ENCODE peak calls at places on chromosome 21, in eight cellular contexts. M is AG08396, J is ovary, I is cardiac fibroblast, Z is WERI-Rb-1, F is NCI-H1092 treated with DMSO at 0.1 percent for 48 hours, N is GM19239, P is GM23248. Y is an unnamed sample.

GRCh38 chr21:46314441-46315020 is 9.1 kb downstream of the C21orf58 start:
- DNase-seq in Z (no peak), I (no peak), N (no peak), P (no peak), J (no peak), F (no peak), M (no peak), Y (no peak)

GRCh38 chr21:42629856-42630410 is 23.5 kb upstream of the PDE9A start:
- DNase-seq in I (no peak), J (no peak), N (no peak), Z (no peak), P (no peak), M (no peak), F (no peak), Y (no peak)

GRCh38 chr21:46092026-46092764 is 5.7 kb upstream of the COL6A2 start:
- DNase-seq in I (peak), F (no peak), M (peak), N (no peak), J (peak), Z (no peak), P (peak), Y (no peak)

GRCh38 chr21:28714795-28715464 is 277.7 kb downstream of the LTN1 start:
- DNase-seq in I (peak), Z (no peak), J (no peak), F (no peak), M (no peak), P (peak), N (no peak), Y (no peak)

GRCh38 chr21:32520885-32521735 is 64.2 kb downstream of the TCP10L start:
- DNase-seq in P (peak), J (peak), F (peak), Z (no peak), M (peak), N (no peak), I (peak), Y (no peak)

GRCh38 chr21:39007532-39007931 is 175.7 kb downstream of the PSMG1 start:
- DNase-seq in I (no peak), N (no peak), Z (no peak), F (no peak), P (no peak), J (no peak), M (no peak), Y (no peak)

GRCh38 chr21:17463441-17463840 is 49.4 kb upstream of the CXADR start:
- DNase-seq in Z (peak), N (no peak), I (peak), F (no peak), M (peak), J (no peak), P (peak), Y (no peak)

GRCh38 chr21:45822002-45822397 is 159.6 kb upstream of the COL6A1 start:
- DNase-seq in I (no peak), J (no peak), N (no peak), M (no peak), P (no peak), Z (no peak), F (no peak), Y (no peak)

GRCh38 chr21:29295066-29295650 is 3.6 kb upstream of the BACH1 start:
- DNase-seq in Z (no peak), I (no peak), J (no peak), F (no peak), N (no peak), P (no peak), M (no peak), Y (no peak)

GRCh38 chr21:45384656-45385548 is 20.1 kb upstream of the COL18A1 start:
- DNase-seq in Z (no peak), N (no peak), I (no peak), J (peak), F (no peak), M (no peak), P (no peak), Y (no peak)

GRCh38 chr21:33185852-33186251 is 43.9 kb upstream of the IFNAR2 start:
- DNase-seq in P (no peak), N (no peak), M (no peak), F (no peak), I (no peak), Z (no peak), J (no peak), Y (no peak)

Y was measured in D721Med.